ENCODE peak calls at places on chromosomes 16 and 17, in six cellular contexts. M, Q, I, L, O and A are unnamed samples.
A peak's percentile ranks its signal among the peaks of the same experiment; 100 is the strongest.

GRCh38 chr16:8241408-8241807 is 348.9 kb downstream of the TMEM114 start:
- DNase-seq in I (no peak), O (no peak), Q (no peak), M (no peak), L (no peak), A (no peak)

GRCh38 chr16:82643936-82644630 is 17.3 kb downstream of the CDH13 start:
- DNase-seq in Q (no peak), L (no peak), O (no peak), M (no peak), I (no peak), A (no peak)

GRCh38 chr16:67822511-67822910 is 15.8 kb downstream of the TSNAXIP1 start:
- DNase-seq in O (no peak), L (no peak), Q (no peak), M (no peak), I (no peak), A (no peak)

GRCh38 chr17:27746881-27747280 is 53.4 kb downstream of the NOS2 start:
- DNase-seq in M (no peak), O (no peak), L (no peak), Q (no peak), I (no peak), A (no peak)

GRCh38 chr17:1647802-1648581 is 1.7 kb downstream of the RILP start:
- DNase-seq in L (no peak), Q (peak; percentile 87), M (no peak), O (no peak), I (no peak), A (no peak)

GRCh38 chr17:64401941-64402340 is 11.3 kb upstream of the PECAM1 start:
- DNase-seq in L (no peak), Q (peak; percentile 0), M (no peak), O (no peak), I (no peak), A (no peak)

GRCh38 chr17:63519972-63520882 is 2.9 kb upstream of the KCNH6 start:
- DNase-seq in M (no peak), Q (no peak), O (no peak), I (peak; percentile 40), L (no peak), A (no peak)

GRCh38 chr16:68779891-68780290 is 42.8 kb downstream of the CDH1 start:
- DNase-seq in I (no peak), Q (no peak), M (no peak), O (no peak), L (no peak), A (no peak)

GRCh38 chr16:89721644-89722391 is 481 bp downstream of the ZNF276 start:
- DNase-seq in M (no peak), Q (peak; percentile 90), I (peak; percentile 42), O (peak; percentile 39), L (no peak), A (no peak)

GRCh38 chr16:86424968-86425367 is 85.4 kb upstream of the FOXF1 start:
- DNase-seq in O (no peak), L (no peak), M (no peak), I (no peak), Q (no peak), A (no peak)

GRCh38 chr17:72590882-72591499 is 470.2 kb downstream of the SOX9 start:
- DNase-seq in I (peak; percentile 53), M (no peak), Q (no peak), O (no peak), L (no peak), A (no peak)

GRCh38 chr17:1055751-1056645 is 59.1 kb downstream of the TIMM22 start:
- DNase-seq in O (peak; percentile 46), I (peak; percentile 88), Q (no peak), L (no peak), M (no peak), A (no peak)

GRCh38 chr17:65370669-65371126 is 190.8 kb downstream of the AXIN2 start:
- DNase-seq in I (no peak), L (no peak), Q (no peak), O (no peak), M (no peak), A (no peak)

GRCh38 chr17:48549909-48550308 is 5.0 kb upstream of the HOXB2 start:
- DNase-seq in M (no peak), L (no peak), Q (no peak), I (no peak), O (no peak), A (no peak)

GRCh38 chr16:79097090-79097489 is 503.4 kb downstream of the MAF start:
- DNase-seq in O (no peak), M (no peak), L (no peak), I (no peak), Q (no peak), A (no peak)

GRCh38 chr17:82396601-82397435 is 21.3 kb upstream of the HEXD start:
- DNase-seq in O (peak; percentile 96), Q (no peak), I (no peak), L (peak; percentile 97), M (no peak), A (no peak)

GRCh38 chr16:70746040-70746707 is 54.8 kb downstream of the VAC14 start:
- DNase-seq in O (peak; percentile 90), L (no peak), I (peak; percentile 68), M (peak; percentile 88), Q (peak; percentile 88), A (peak; percentile 67)

GRCh38 chr16:77775911-77776909 is 12.2 kb upstream of the VAT1L start:
- DNase-seq in L (no peak), O (peak; percentile 9), Q (no peak), M (no peak), I (no peak), A (no peak)

GRCh38 chr17:50508573-50509460 is 578 bp downstream of the MYCBPAP start:
- DNase-seq in M (no peak), I (no peak), O (no peak), Q (no peak), L (no peak), A (no peak)

GRCh38 chr17:63751806-63752205 is 10.2 kb upstream of the STRADA start:
- DNase-seq in I (no peak), Q (no peak), L (no peak), O (no peak), M (no peak), A (no peak)

GRCh38 chr16:30474062-30474452 is 1.5 kb downstream of the ITGAL start:
- DNase-seq in O (no peak), L (no peak), I (no peak), Q (no peak), M (no peak), A (no peak)

GRCh38 chr16:77211880-77212735 is 12.9 kb downstream of the SYCE1L start:
- DNase-seq in M (no peak), L (no peak), I (peak; percentile 83), O (no peak), Q (peak; percentile 84), A (no peak)

GRCh38 chr17:1975573-1975972 is 49.6 kb downstream of the RTN4RL1 start:
- DNase-seq in M (no peak), Q (no peak), I (no peak), O (no peak), L (no peak), A (no peak)

GRCh38 chr17:35345926-35346771 is 27.3 kb downstream of the SLFN11 start:
- DNase-seq in I (no peak), Q (peak; percentile 85), M (peak; percentile 12), L (peak; percentile 24), O (peak; percentile 66), A (peak; percentile 34)

GRCh38 chr16:69823831-69824563 is 61.9 kb downstream of the WWP2 start:
- DNase-seq in O (no peak), L (no peak), I (no peak), Q (peak; percentile 62), M (no peak), A (no peak)

GRCh38 chr17:34082404-34082803 is 172.7 kb upstream of the CCL2 start:
- DNase-seq in M (no peak), L (no peak), O (no peak), I (no peak), Q (no peak), A (no peak)

GRCh38 chr17:40803617-40804082 is 3.9 kb upstream of the KRT28 start:
- DNase-seq in I (peak; percentile 96), O (peak; percentile 62), Q (peak; percentile 86), M (peak; percentile 28), L (no peak), A (peak; percentile 74)

GRCh38 chr16:15749371-15749770 is 99.3 kb downstream of the NDE1 start:
- DNase-seq in O (no peak), I (no peak), Q (no peak), L (no peak), M (no peak), A (no peak)

GRCh38 chr17:56506349-56506748 is 87.2 kb upstream of the NOG start:
- DNase-seq in I (no peak), M (no peak), Q (no peak), O (no peak), L (no peak), A (no peak)

GRCh38 chr17:82787081-82787848 is 35.4 kb downstream of the TBCD start:
- DNase-seq in M (no peak), Q (no peak), L (peak; percentile 24), O (peak; percentile 23), I (no peak), A (no peak)

DNA sequence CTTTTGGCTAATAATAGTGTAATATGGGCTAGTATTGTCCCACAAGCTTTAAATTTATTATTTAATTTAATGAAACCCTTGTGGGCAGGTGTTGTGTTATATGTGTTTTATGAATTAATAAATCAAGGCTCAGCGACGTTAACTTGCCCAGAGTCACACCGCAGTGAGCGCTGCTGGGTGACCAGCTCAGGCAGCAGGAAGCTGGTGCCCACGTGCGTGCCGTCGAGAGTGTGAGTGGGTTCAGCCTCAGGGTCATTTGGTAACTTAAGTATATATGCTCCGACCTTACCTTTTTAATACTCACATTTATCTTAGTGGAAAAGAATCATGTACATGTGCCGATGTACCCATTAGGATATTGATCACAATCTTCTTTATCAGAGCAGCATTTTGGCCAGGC is 137.4 kb upstream of the CHMP6 start:
- DNase-seq in M (no peak), Q (no peak), L (no peak), I (no peak), O (no peak), A (no peak)
- TF ChIP-seq CTCF in M (no peak), Q (no peak), L (no peak), I (no peak), O (no peak), A (no peak)

GRCh38 chr16:49890876-49891275 is 35.0 kb upstream of the ZNF423 start:
- DNase-seq in L (no peak), O (no peak), M (no peak), Q (no peak), I (no peak), A (no peak)
- TF ChIP-seq CTCF in L (no peak), O (no peak), M (no peak), Q (no peak), I (no peak), A (no peak)

DNA sequence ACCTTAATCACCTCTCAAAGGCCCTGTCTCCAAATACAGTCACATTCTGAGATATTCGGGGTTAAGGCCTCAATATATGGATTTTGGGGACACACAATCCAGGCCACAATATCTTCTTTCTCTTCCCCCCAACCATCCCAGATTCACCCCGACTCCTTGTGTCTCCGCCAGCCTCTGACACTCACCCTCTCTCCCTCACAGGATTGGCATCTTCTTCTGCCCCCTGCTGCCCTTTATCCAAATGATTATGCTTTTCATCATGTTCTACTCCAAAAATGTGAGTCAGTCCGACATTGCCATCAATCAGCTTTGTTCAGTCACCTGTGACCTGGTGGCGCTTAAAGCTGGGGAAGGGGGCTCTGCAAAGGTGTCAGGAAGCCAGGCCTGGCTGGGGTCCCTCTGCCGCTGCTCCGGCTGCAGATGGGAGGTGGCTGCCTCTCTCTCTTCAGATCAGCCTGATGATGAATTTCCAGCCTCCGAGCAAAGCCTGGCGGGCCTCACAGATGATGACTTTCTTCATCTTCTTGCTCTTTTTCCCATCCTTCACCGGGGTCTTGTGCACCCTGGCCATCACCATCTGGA is 35.1 kb downstream of the GDE1 start:
- DNase-seq in O (no peak), Q (no peak), L (no peak), I (no peak), M (no peak), A (no peak)
- TF ChIP-seq CTCF in O (no peak), Q (no peak), L (no peak), I (peak; percentile 28), M (no peak), A (no peak)

GRCh38 chr17:43779145-43780125 is 658 bp upstream of the DUSP3 start:
- DNase-seq in O (no peak), I (peak; percentile 66), M (no peak), L (no peak), Q (no peak), A (no peak)
- TF ChIP-seq CTCF in O (no peak), I (peak; percentile 44), M (no peak), L (no peak), Q (no peak), A (no peak)